ENCODE peak calls at places on chromosomes 5 and 9, in eight cellular contexts. X, R, G, L, K, Y, W and I are unnamed samples.

GRCh38 chr9:90433398-90433890 is 209.2 kb downstream of the DIRAS2 start:
- DNase-seq in X (no peak), R (no peak), G (no peak), L (peak), K (no peak), Y (peak), W (peak), I (no peak)

GRCh38 chr9:110320651-110321050 is 17.0 kb downstream of the TXNDC8 start:
- DNase-seq in X (no peak), R (no peak), G (no peak), L (no peak), K (no peak), Y (peak), W (no peak), I (no peak)

GRCh38 chr5:15585128-15585527 is 85.1 kb downstream of the FBXL7 start:
- DNase-seq in X (no peak), R (no peak), G (no peak), L (no peak), K (no peak), Y (no peak), W (no peak), I (no peak)

GRCh38 chr5:140175367-140176027 is 509 bp downstream of the CYSTM1 start:
- DNase-seq in X (no peak), R (peak), G (peak), L (peak), K (peak), Y (peak), W (peak), I (peak)

GRCh38 chr9:112532427-112532826 is 45.8 kb downstream of the KIAA1958 start:
- DNase-seq in X (peak), R (no peak), G (no peak), L (no peak), K (peak), Y (peak), W (no peak), I (peak)

GRCh38 chr5:39605966-39606591 is 181.3 kb upstream of the DAB2 start:
- DNase-seq in X (no peak), R (no peak), G (no peak), L (no peak), K (no peak), Y (no peak), W (no peak), I (no peak)

GRCh38 chr5:139688088-139688702 is 40.0 kb downstream of the CXXC5 start:
- DNase-seq in X (no peak), R (no peak), G (no peak), L (no peak), K (no peak), Y (no peak), W (no peak), I (no peak)

GRCh38 chr9:135253305-135254004 is 166.0 kb downstream of the OLFM1 start:
- DNase-seq in X (no peak), R (no peak), G (no peak), L (peak), K (no peak), Y (no peak), W (peak), I (no peak)

GRCh38 chr5:138936225-138936967 is 61.3 kb upstream of the LRRTM2 start:
- DNase-seq in X (no peak), R (no peak), G (no peak), L (no peak), K (no peak), Y (no peak), W (no peak), I (no peak)

GRCh38 chr9:14511452-14511851 is 181.8 kb downstream of the ZDHHC21 start:
- DNase-seq in X (no peak), R (no peak), G (no peak), L (no peak), K (no peak), Y (no peak), W (no peak), I (no peak)

GRCh38 chr5:22835630-22836029 is 17.5 kb downstream of the CDH12 start:
- DNase-seq in X (no peak), R (no peak), G (no peak), L (no peak), K (no peak), Y (no peak), W (no peak), I (no peak)

GRCh38 chr5:158287643-158288228 is 428.8 kb upstream of the CLINT1 start:
- DNase-seq in X (peak), R (no peak), G (no peak), L (no peak), K (peak), Y (peak), W (no peak), I (no peak)

GRCh38 chr5:126680215-126680817 is 79.6 kb downstream of the PHAX start:
- DNase-seq in X (no peak), R (no peak), G (no peak), L (no peak), K (no peak), Y (peak), W (no peak), I (peak)

GRCh38 chr5:143436871-143437270 is 33.4 kb upstream of the NR3C1 start:
- DNase-seq in X (no peak), R (no peak), G (no peak), L (no peak), K (no peak), Y (no peak), W (no peak), I (no peak)

GRCh38 chr9:131304676-131305366 is 15.3 kb downstream of the PLPP7 start:
- DNase-seq in X (no peak), R (no peak), G (no peak), L (no peak), K (peak), Y (no peak), W (no peak), I (no peak)

GRCh38 chr5:45862763-45863162 is 166.6 kb upstream of the HCN1 start:
- DNase-seq in X (no peak), R (no peak), G (no peak), L (no peak), K (no peak), Y (no peak), W (no peak), I (no peak)

GRCh38 chr5:60842859-60843692 is 993 bp downstream of the ELOVL7 start:
- DNase-seq in X (no peak), R (no peak), G (no peak), L (no peak), K (no peak), Y (no peak), W (no peak), I (no peak)

GRCh38 chr5:62473209-62473608 is 60.6 kb downstream of the IPO11 start:
- DNase-seq in X (no peak), R (no peak), G (no peak), L (no peak), K (no peak), Y (no peak), W (no peak), I (no peak)

GRCh38 chr5:134510970-134511795 is 14.3 kb upstream of the JADE2 start:
- DNase-seq in X (no peak), R (no peak), G (no peak), L (no peak), K (no peak), Y (peak), W (no peak), I (no peak)

GRCh38 chr5:67360047-67360446 is 163.4 kb upstream of the CD180 start:
- DNase-seq in X (no peak), R (no peak), G (no peak), L (no peak), K (no peak), Y (no peak), W (no peak), I (no peak)

GRCh38 chr9:73133921-73134407 is 17.7 kb upstream of the ANXA1 start:
- DNase-seq in X (no peak), R (no peak), G (no peak), L (no peak), K (no peak), Y (peak), W (no peak), I (no peak)

GRCh38 chr5:16659536-16659935 is 42.7 kb upstream of the RETREG1 start:
- DNase-seq in X (no peak), R (no peak), G (no peak), L (no peak), K (no peak), Y (peak), W (no peak), I (no peak)

GRCh38 chr9:101337237-101337636 is 47.6 kb downstream of the BAAT start:
- DNase-seq in X (no peak), R (no peak), G (no peak), L (no peak), K (no peak), Y (no peak), W (no peak), I (no peak)

GRCh38 chr5:113806250-113806649 is 292.8 kb downstream of the YTHDC2 start:
- DNase-seq in X (no peak), R (no peak), G (no peak), L (no peak), K (no peak), Y (peak), W (no peak), I (no peak)

GRCh38 chr5:67693956-67694564 is 497.5 kb upstream of the CD180 start:
- DNase-seq in X (no peak), R (no peak), G (no peak), L (peak), K (peak), Y (peak), W (no peak), I (no peak)

GRCh38 chr5:13624283-13625074 is 320.0 kb downstream of the DNAH5 start:
- DNase-seq in X (no peak), R (no peak), G (no peak), L (no peak), K (no peak), Y (no peak), W (no peak), I (no peak)

GRCh38 chr5:83551826-83552225 is 80.3 kb downstream of the VCAN start:
- DNase-seq in X (peak), R (no peak), G (no peak), L (no peak), K (no peak), Y (peak), W (no peak), I (no peak)

GRCh38 chr5:1010181-1010510 is 1.5 kb downstream of the NKD2 start:
- DNase-seq in X (no peak), R (no peak), G (no peak), L (no peak), K (no peak), Y (no peak), W (peak), I (no peak)
- TF ChIP-seq CTCF in X (no peak), R (no peak), G (no peak), L (no peak), K (no peak), Y (no peak), W (peak), I (no peak)

GRCh38 chr5:10031817-10032216 is 217.9 kb downstream of the ATPSCKMT start:
- DNase-seq in X (no peak), R (no peak), G (no peak), L (no peak), K (no peak), Y (no peak), W (no peak), I (no peak)

GRCh38 chr5:10034008-10034407 is 215.7 kb downstream of the ATPSCKMT start:
- DNase-seq in X (no peak), R (no peak), G (no peak), L (no peak), K (no peak), Y (peak), W (peak), I (no peak)

GRCh38 chr5:10036136-10036535 is 213.6 kb downstream of the ATPSCKMT start:
- DNase-seq in X (no peak), R (no peak), G (no peak), L (no peak), K (no peak), Y (peak), W (no peak), I (no peak)

DNA sequence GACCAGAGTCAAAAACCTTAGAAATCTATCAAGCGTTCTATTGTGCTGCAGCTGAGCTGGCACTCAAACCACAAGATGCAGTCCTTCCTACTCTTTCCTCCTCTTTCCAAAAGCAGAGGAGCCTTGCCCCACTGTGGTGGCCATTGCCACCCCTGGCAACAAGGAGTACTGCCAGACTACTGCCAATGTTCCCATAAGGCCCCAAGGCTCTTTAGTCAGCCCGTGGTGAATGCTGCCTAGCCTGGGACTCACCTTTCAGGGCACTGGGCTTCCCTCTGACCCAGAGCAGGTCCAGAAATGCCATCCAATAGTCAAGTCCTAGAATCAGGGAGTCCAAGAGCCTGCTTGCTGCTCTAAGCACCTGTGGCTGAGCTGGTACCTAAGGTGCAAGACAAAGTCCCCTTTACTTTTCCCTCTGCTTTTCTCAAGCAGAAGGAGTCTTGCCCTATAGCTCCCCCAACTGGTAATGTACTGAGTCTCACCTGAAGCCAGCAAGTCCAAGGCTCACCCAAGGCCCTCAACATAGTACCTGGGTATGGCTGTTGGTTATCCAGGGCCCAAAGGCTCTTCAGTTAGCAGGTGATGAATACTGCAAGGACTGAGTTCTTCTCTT is 219.4 kb downstream of the ATPSCKMT start:
- DNase-seq in X (no peak), R (no peak), G (no peak), L (no peak), K (no peak), Y (peak), W (no peak), I (no peak)
- TF ChIP-seq CTCF in X (peak), R (no peak), G (no peak), L (peak), K (no peak), Y (peak), W (peak), I (no peak)

GRCh38 chr9:126893079-126893478 is 21.5 kb upstream of the RALGPS1 start:
- DNase-seq in X (no peak), R (no peak), G (no peak), L (no peak), K (no peak), Y (no peak), W (no peak), I (no peak)
- TF ChIP-seq CTCF in X (peak), R (no peak), G (peak), L (peak), K (no peak), Y (no peak), W (no peak), I (no peak)

GRCh38 chr9:9791621-9792020 is 821.2 kb downstream of the PTPRD start:
- DNase-seq in X (no peak), R (no peak), G (no peak), L (no peak), K (no peak), Y (no peak), W (no peak), I (no peak)
- TF ChIP-seq CTCF in X (no peak), R (no peak), G (peak), L (peak), K (no peak), Y (no peak), W (no peak), I (no peak)

GRCh38 chr9:20364954-20365353 is 257.3 kb downstream of the MLLT3 start:
- DNase-seq in X (no peak), R (no peak), G (no peak), L (no peak), K (no peak), Y (no peak), W (no peak), I (no peak)

GRCh38 chr9:20373263-20373662 is 249.0 kb downstream of the MLLT3 start:
- DNase-seq in X (no peak), R (no peak), G (no peak), L (no peak), K (no peak), Y (no peak), W (no peak), I (no peak)

DNA sequence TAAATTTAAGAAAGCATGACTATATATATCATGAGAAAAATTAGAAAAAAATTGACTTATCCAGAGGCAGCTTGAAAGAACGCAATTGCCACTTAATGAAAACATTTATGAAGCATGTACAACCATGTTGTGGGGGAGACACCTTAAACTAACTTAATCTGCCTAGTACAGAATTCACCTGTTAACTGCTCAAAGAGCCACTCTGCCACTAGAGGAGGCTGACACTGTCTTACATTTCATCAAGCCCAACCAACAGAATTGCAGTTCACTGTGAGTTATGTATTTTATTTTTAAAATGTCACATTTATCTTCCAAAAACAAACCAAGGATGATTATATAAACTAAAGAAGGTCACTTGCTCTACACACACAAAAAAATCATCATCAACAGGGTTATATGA is 252.9 kb downstream of the MLLT3 start:
- DNase-seq in X (no peak), R (no peak), G (no peak), L (no peak), K (no peak), Y (no peak), W (no peak), I (no peak)
- TF ChIP-seq CTCF in X (no peak), R (no peak), G (no peak), L (no peak), K (no peak), Y (no peak), W (no peak), I (no peak)

DNA sequence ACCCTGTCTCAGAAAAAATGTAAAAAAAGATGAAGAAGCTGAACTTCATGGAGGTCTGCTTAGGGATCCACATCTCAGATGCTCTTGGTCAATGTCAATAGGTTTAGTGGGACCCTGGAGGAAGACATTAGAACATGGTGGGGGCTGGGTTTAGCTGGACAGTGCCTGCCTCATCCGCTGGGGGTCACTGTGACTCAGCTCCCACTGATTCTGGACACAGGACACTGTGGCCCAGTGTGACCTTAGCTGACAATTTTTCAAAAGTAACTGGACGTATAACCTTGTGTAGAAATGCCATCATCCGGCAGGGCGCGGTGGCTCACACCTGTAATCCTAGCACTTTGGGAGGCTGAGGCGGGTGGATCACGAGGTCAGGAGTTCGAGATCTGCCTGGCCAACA is 7.3 kb upstream of the HNRNPAB start:
- DNase-seq in X (no peak), R (no peak), G (no peak), L (no peak), K (no peak), Y (no peak), W (peak), I (no peak)
- TF ChIP-seq CTCF in X (peak), R (no peak), G (no peak), L (peak), K (peak), Y (peak), W (peak), I (no peak)

DNA sequence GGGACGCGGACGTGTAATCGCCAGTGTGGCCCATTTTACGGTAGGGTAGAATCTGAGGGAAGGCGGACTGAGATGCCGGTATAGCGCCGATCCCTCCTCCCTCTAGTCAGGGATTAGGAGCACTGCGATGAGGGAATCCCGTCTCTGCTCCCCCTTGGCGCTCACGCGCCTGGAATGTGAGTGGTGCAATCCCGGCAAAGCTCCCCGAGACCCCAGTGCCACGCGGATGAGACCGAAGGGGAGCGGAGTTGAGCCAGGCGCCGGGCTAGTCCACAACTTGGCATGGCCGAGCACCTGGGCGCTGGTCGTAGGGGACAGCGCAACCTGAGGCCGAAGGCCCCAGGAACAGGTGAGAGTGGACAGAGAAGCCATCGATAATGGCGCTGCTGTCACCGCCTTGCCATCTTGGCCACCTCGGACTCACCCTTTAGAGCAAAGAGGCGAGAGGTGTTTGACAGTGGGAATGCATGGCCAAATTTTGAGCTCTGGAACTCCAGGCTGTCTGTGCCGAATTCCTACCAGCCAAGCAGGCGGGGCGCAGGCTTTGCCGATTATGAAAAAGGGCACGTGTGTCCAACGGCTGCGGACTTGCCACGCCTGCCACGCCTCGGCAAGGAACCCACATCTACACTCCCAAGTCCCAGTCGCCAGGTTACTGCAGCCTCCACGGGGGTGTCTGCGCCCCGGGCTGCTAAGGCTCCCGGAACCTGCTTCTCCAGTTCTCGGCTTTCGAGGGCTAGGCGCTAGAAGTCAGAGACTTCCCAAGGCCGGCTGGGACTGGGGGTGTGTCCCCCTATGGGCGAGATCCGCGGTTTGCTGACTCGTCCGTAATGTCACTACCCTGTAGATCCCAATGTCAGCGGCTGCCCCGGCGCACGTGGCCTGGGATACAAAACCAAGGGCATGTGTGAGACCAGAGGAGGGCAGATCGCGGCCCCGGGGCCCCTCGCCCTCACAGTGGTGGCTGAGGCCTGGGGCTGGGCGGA is 2.6 kb downstream of the NPR3 start:
- DNase-seq in X (no peak), R (no peak), G (no peak), L (peak), K (no peak), Y (peak), W (peak), I (no peak)
- TF ChIP-seq CTCF in X (no peak), R (no peak), G (no peak), L (no peak), K (no peak), Y (peak), W (no peak), I (no peak)

GRCh38 chr9:115879451-115879850 is 274.1 kb upstream of the PAPPA start:
- DNase-seq in X (no peak), R (no peak), G (no peak), L (no peak), K (no peak), Y (no peak), W (no peak), I (no peak)

GRCh38 chr9:115882911-115883310 is 270.7 kb upstream of the PAPPA start:
- DNase-seq in X (no peak), R (no peak), G (no peak), L (no peak), K (no peak), Y (peak), W (no peak), I (no peak)

GRCh38 chr9:115883467-115884329 is 269.9 kb upstream of the PAPPA start:
- DNase-seq in X (peak), R (no peak), G (no peak), L (no peak), K (no peak), Y (peak), W (peak), I (no peak)

GRCh38 chr9:115880221-115880620 is 273.4 kb upstream of the PAPPA start:
- DNase-seq in X (no peak), R (no peak), G (no peak), L (no peak), K (no peak), Y (no peak), W (no peak), I (no peak)

GRCh38 chr9:115877852-115878450 is 275.6 kb upstream of the PAPPA start:
- DNase-seq in X (no peak), R (no peak), G (no peak), L (no peak), K (no peak), Y (peak), W (no peak), I (no peak)
- TF ChIP-seq CTCF in X (no peak), R (no peak), G (no peak), L (no peak), K (no peak), Y (no peak), W (no peak), I (no peak)

GRCh38 chr9:83992407-83992806 is 11.8 kb downstream of the RMI1 start:
- DNase-seq in X (no peak), R (no peak), G (no peak), L (no peak), K (no peak), Y (no peak), W (no peak), I (no peak)
- TF ChIP-seq CTCF in X (no peak), R (no peak), G (no peak), L (no peak), K (no peak), Y (no peak), W (no peak), I (no peak)